ENCODE peak calls at places on chromosomes 1 and 21, in nine cellular contexts. N is tibial artery; P is cardiac muscle cell; U is Karpas-422; R is pancreas; Q is naive thymus-derived CD4-positive, alpha-beta T cell; G is neural progenitor cell; D is uterus; K is heart right ventricle. A is an unnamed sample.
A peak's percentile ranks its signal among the peaks of the same experiment; 100 is the strongest.

GRCh38 chr1:34984435-34985062 is 598 bp downstream of the TMEM35B start:
- DNase-seq in N (peak; percentile 59), P (peak; percentile 50), U (peak; percentile 64), R (no peak), Q (no peak), G (peak; percentile 39), D (peak; percentile 64), K (no peak), A (peak; percentile 49)

GRCh38 chr1:236795757-236796719 is 946 bp downstream of the MTR start:
- DNase-seq in N (no peak), P (peak; percentile 55), U (peak; percentile 66), R (no peak), Q (no peak), G (peak; percentile 5), D (no peak), K (no peak), A (no peak)

GRCh38 chr1:114536043-114536442 is 25.0 kb upstream of the TRIM33 start:
- DNase-seq in N (no peak), P (no peak), U (no peak), R (no peak), Q (no peak), G (no peak), D (no peak), K (no peak), A (no peak)

GRCh38 chr21:35281946-35282345 is 232.8 kb upstream of the RUNX1 start:
- DNase-seq in N (no peak), P (no peak), U (no peak), R (no peak), Q (no peak), G (no peak), D (no peak), K (no peak), A (no peak)

GRCh38 chr1:58402444-58402843 is 144.1 kb downstream of the OMA1 start:
- DNase-seq in N (no peak), P (peak; percentile 25), U (no peak), R (no peak), Q (no peak), G (no peak), D (no peak), K (no peak), A (no peak)

GRCh38 chr1:156584813-156585212 is 5.3 kb downstream of the TTC24 start:
- DNase-seq in N (no peak), P (no peak), U (peak; percentile 71), R (no peak), Q (no peak), G (peak; percentile 50), D (no peak), K (no peak), A (no peak)

GRCh38 chr1:75985827-75986226 is 53.6 kb upstream of the ASB17 start:
- DNase-seq in N (no peak), P (peak; percentile 63), U (no peak), R (no peak), Q (no peak), G (no peak), D (no peak), K (no peak), A (no peak)

GRCh38 chr21:41366522-41367151 is 4.8 kb downstream of the MX2 start:
- DNase-seq in N (no peak), P (peak; percentile 94), U (peak; percentile 60), R (no peak), Q (no peak), G (no peak), D (no peak), K (no peak), A (peak; percentile 62)

GRCh38 chr1:39167632-39168209 is 36.8 kb upstream of the MACF1 start:
- DNase-seq in N (no peak), P (peak; percentile 67), U (no peak), R (no peak), Q (no peak), G (no peak), D (no peak), K (no peak), A (peak; percentile 58)

GRCh38 chr1:156726549-156727226 is 1.6 kb upstream of the METTL25B start:
- DNase-seq in N (peak; percentile 57), P (peak; percentile 76), U (peak; percentile 83), R (no peak), Q (peak; percentile 50), G (peak; percentile 76), D (no peak), K (no peak), A (no peak)

GRCh38 chr1:94532077-94532476 is 9.5 kb downstream of the F3 start:
- DNase-seq in N (no peak), P (no peak), U (no peak), R (no peak), Q (no peak), G (no peak), D (no peak), K (no peak), A (no peak)

GRCh38 chr1:116880952-116881351 is 28.8 kb upstream of the PTGFRN start:
- DNase-seq in N (no peak), P (no peak), U (no peak), R (no peak), Q (no peak), G (no peak), D (peak; percentile 56), K (peak; percentile 42), A (no peak)

GRCh38 chr1:51063121-51063520 is 38.9 kb upstream of the C1orf185 start:
- DNase-seq in N (no peak), P (peak; percentile 89), U (no peak), R (no peak), Q (no peak), G (no peak), D (no peak), K (no peak), A (no peak)

GRCh38 chr1:43482240-43482639 is 28.5 kb upstream of the HYI start:
- DNase-seq in N (no peak), P (peak; percentile 28), U (no peak), R (no peak), Q (no peak), G (no peak), D (no peak), K (no peak), A (no peak)

GRCh38 chr21:45498646-45499000 is 43.6 kb downstream of the SLC19A1 start:
- DNase-seq in N (no peak), P (no peak), U (no peak), R (no peak), Q (no peak), G (no peak), D (peak; percentile 12), K (no peak), A (no peak)

GRCh38 chr1:158076461-158076860 is 83.0 kb downstream of the KIRREL1 start:
- DNase-seq in N (no peak), P (no peak), U (no peak), R (no peak), Q (no peak), G (no peak), D (no peak), K (no peak), A (no peak)

GRCh38 chr1:240598602-240599001 is 13.4 kb downstream of the GREM2 start:
- DNase-seq in N (no peak), P (no peak), U (no peak), R (no peak), Q (no peak), G (no peak), D (no peak), K (no peak), A (no peak)

GRCh38 chr1:64136296-64136695 is 67.1 kb upstream of the UBE2U start:
- DNase-seq in N (no peak), P (no peak), U (no peak), R (no peak), Q (no peak), G (no peak), D (no peak), K (no peak), A (no peak)

GRCh38 chr1:59730302-59730701 is 84.4 kb upstream of the HOOK1 start:
- DNase-seq in N (no peak), P (peak; percentile 47), U (no peak), R (no peak), Q (no peak), G (no peak), D (no peak), K (no peak), A (no peak)
- H3K4me3 ChIP-seq in N (no peak overlapping the region), P (no peak overlapping the region), U (no peak overlapping the region), R (no peak overlapping the region), Q (no peak overlapping the region), G (no peak overlapping the region), D (no peak overlapping the region), K (no peak overlapping the region), A (no peak overlapping the region)

GRCh38 chr1:26794391-26794790 is 6.6 kb downstream of the PIGV start:
- DNase-seq in N (no peak), P (no peak), U (no peak), R (no peak), Q (no peak), G (no peak), D (no peak), K (no peak), A (no peak)
- H3K9me3 ChIP-seq in N (no peaks in the 10 kb centered on the region), P (no peaks in the 10 kb centered on the region), U (no peaks in the 10 kb centered on the region), R (no peaks in the 10 kb centered on the region), Q (no peaks in the 10 kb centered on the region), G (no peaks in the 10 kb centered on the region), D (no peaks in the 10 kb centered on the region), K (no peaks in the 10 kb centered on the region), A (no peaks in the 10 kb centered on the region)

GRCh38 chr1:24112381-24113169 is 640 bp upstream of the MYOM3 start:
- DNase-seq in N (peak; percentile 79), P (peak; percentile 72), U (peak; percentile 66), R (peak; percentile 89), Q (peak; percentile 58), G (peak; percentile 74), D (peak; percentile 73), K (peak; percentile 69), A (peak; percentile 68)
- H3K4me3 ChIP-seq in N (peak overlapping the region; percentile 41), P (no peak overlapping the region), U (no peak overlapping the region), R (no peak overlapping the region), Q (no peak overlapping the region), G (peak overlapping the region; percentile 26), D (no peak overlapping the region), K (peak overlapping the region; percentile 29), A (no peak overlapping the region)

DNA sequence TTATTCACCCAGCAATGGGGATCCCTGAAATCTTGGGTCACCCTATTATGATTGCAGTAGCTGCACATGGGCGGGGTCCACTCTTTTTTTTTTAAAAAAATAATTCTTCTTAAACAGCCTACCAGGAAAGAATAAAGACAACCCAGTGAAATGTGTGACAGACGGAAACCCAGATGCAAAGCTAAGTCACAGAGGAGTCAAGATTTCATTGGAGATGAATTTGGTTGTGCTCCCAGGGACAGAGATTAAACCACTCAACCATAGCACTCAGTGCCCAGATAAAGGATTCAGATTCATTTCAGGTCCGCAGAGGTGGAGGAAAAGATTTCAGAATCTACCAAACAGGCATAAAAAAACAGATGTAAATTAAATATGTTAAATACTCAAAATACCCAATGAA is 583.5 kb upstream of the ZP4 start:
- DNase-seq in N (no peak), P (no peak), U (no peak), R (no peak), Q (no peak), G (no peak), D (no peak), K (no peak), A (no peak)
- H3K9me3 ChIP-seq in N (no peaks in the 10 kb centered on the region), P (no peaks in the 10 kb centered on the region), U (peaks cover 25% of the 10 kb centered on the region), R (no peaks in the 10 kb centered on the region), Q (no peaks in the 10 kb centered on the region), G (no peaks in the 10 kb centered on the region), D (no peaks in the 10 kb centered on the region), K (no peaks in the 10 kb centered on the region), A (no peaks in the 10 kb centered on the region)

GRCh38 chr1:24321150-24321549 is 2.0 kb downstream of the GRHL3 start:
- DNase-seq in N (no peak), P (no peak), U (no peak), R (no peak), Q (no peak), G (no peak), D (no peak), K (no peak), A (no peak)
- H3K4me3 ChIP-seq in N (no peak overlapping the region), P (no peak overlapping the region), U (peak overlapping the region; percentile 71), R (no peak overlapping the region), Q (peak overlapping the region; percentile 42), G (no peak overlapping the region), D (no peak overlapping the region), K (no peak overlapping the region), A (no peak overlapping the region)